ENCODE peak calls at places on chromosomes 1 and 21, in five cellular contexts. One of them, this sample, is unnamed.

GRCh38 chr1:59730302-59730701 is 84.4 kb upstream of the HOOK1 start:
- DNase-seq in K562: no peak
- DNase-seq in upper lobe of left lung: no peak
- DNase-seq in ovary: no peak
- DNase-seq in HepG2: no peak
- DNase-seq in this sample: no peak

GRCh38 chr1:59061876-59062275 is 235.0 kb upstream of the FGGY start:
- DNase-seq in K562: no peak
- DNase-seq in upper lobe of left lung: no peak
- DNase-seq in HepG2: no peak
- DNase-seq in ovary: peak; percentile 46
- DNase-seq in this sample: no peak

GRCh38 chr1:167833904-167834303 is 80.0 kb downstream of the ADCY10 start:
- DNase-seq in HepG2: no peak
- DNase-seq in K562: no peak
- DNase-seq in upper lobe of left lung: no peak
- DNase-seq in ovary: no peak
- DNase-seq in this sample: no peak

GRCh38 chr1:98232678-98233077 is 311.8 kb upstream of the DPYD start:
- DNase-seq in upper lobe of left lung: no peak
- DNase-seq in ovary: no peak
- DNase-seq in K562: no peak
- DNase-seq in HepG2: no peak
- DNase-seq in this sample: no peak

GRCh38 chr1:232012773-232013386 is 386.3 kb downstream of the DISC1 start:
- DNase-seq in ovary: peak; percentile 30
- DNase-seq in HepG2: no peak
- DNase-seq in K562: no peak
- DNase-seq in upper lobe of left lung: no peak
- DNase-seq in this sample: no peak

GRCh38 chr1:61071205-61071830 is 11.0 kb upstream of the NFIA start:
- DNase-seq in K562: no peak
- DNase-seq in ovary: no peak
- DNase-seq in upper lobe of left lung: no peak
- DNase-seq in HepG2: no peak
- DNase-seq in this sample: no peak

GRCh38 chr1:8649027-8649426 is 168.4 kb downstream of the RERE start:
- DNase-seq in HepG2: no peak
- DNase-seq in upper lobe of left lung: no peak
- DNase-seq in K562: no peak
- DNase-seq in ovary: no peak
- DNase-seq in this sample: no peak

GRCh38 chr1:119646521-119647227 is 1.4 kb downstream of the ZNF697 start:
- DNase-seq in ovary: no peak
- DNase-seq in upper lobe of left lung: no peak
- DNase-seq in HepG2: no peak
- DNase-seq in K562: peak; percentile 44
- DNase-seq in this sample: no peak

GRCh38 chr21:44253832-44254700 is 7.6 kb downstream of the DNMT3L start:
- DNase-seq in K562: peak; percentile 7
- DNase-seq in HepG2: no peak
- DNase-seq in ovary: no peak
- DNase-seq in upper lobe of left lung: peak; percentile 70
- DNase-seq in this sample: no peak

GRCh38 chr1:76040327-76040868 is 34.1 kb upstream of the ST6GALNAC3 start:
- DNase-seq in upper lobe of left lung: no peak
- DNase-seq in K562: peak; percentile 36
- DNase-seq in ovary: no peak
- DNase-seq in HepG2: peak; percentile 1
- DNase-seq in this sample: peak; percentile 30

GRCh38 chr1:203055166-203055799 is 29.0 kb downstream of the PPFIA4 start:
- DNase-seq in K562: peak; percentile 63
- DNase-seq in ovary: no peak
- DNase-seq in HepG2: no peak
- DNase-seq in upper lobe of left lung: no peak
- DNase-seq in this sample: no peak

GRCh38 chr1:107480548-107480947 is 339.7 kb downstream of the NTNG1 start:
- DNase-seq in K562: no peak
- DNase-seq in HepG2: no peak
- DNase-seq in ovary: no peak
- DNase-seq in upper lobe of left lung: peak; percentile 86
- DNase-seq in this sample: peak; percentile 25

GRCh38 chr1:1421147-1421906 is at the start of gene ANKRD65:
- DNase-seq in K562: no peak
- DNase-seq in HepG2: peak; percentile 74
- DNase-seq in ovary: no peak
- DNase-seq in upper lobe of left lung: peak; percentile 69
- DNase-seq in this sample: no peak

GRCh38 chr21:39567180-39567972 is 45.4 kb upstream of the B3GALT5 start:
- DNase-seq in HepG2: no peak
- DNase-seq in upper lobe of left lung: no peak
- DNase-seq in ovary: no peak
- DNase-seq in K562: no peak
- DNase-seq in this sample: no peak

GRCh38 chr21:26965567-26966359 is 1.1 kb downstream of the ADAMTS5 start:
- DNase-seq in upper lobe of left lung: peak; percentile 87
- DNase-seq in ovary: peak; percentile 71
- DNase-seq in K562: no peak
- DNase-seq in HepG2: no peak
- DNase-seq in this sample: peak; percentile 25

GRCh38 chr1:10401281-10401680 is 2.4 kb downstream of the PGD start:
- DNase-seq in HepG2: peak; percentile 39
- DNase-seq in K562: no peak
- DNase-seq in upper lobe of left lung: no peak
- DNase-seq in ovary: no peak
- DNase-seq in this sample: no peak

GRCh38 chr1:40185951-40186864 is 25.0 kb downstream of the RLF start:
- DNase-seq in upper lobe of left lung: no peak
- DNase-seq in K562: no peak
- DNase-seq in HepG2: no peak
- DNase-seq in ovary: no peak
- DNase-seq in this sample: no peak

GRCh38 chr1:111615874-111616715 is 3.5 kb upstream of the RAP1A start:
- DNase-seq in HepG2: no peak
- DNase-seq in upper lobe of left lung: no peak
- DNase-seq in ovary: no peak
- DNase-seq in K562: no peak
- DNase-seq in this sample: no peak

GRCh38 chr1:6503884-6504602 is 12.6 kb upstream of the PLEKHG5 start:
- DNase-seq in K562: no peak
- DNase-seq in HepG2: no peak
- DNase-seq in ovary: no peak
- DNase-seq in upper lobe of left lung: peak; percentile 75
- DNase-seq in this sample: no peak

GRCh38 chr1:23367451-23367790 is 2.2 kb downstream of the ZNF436 start:
- DNase-seq in K562: no peak
- DNase-seq in ovary: no peak
- DNase-seq in HepG2: peak; percentile 19
- DNase-seq in upper lobe of left lung: no peak
- DNase-seq in this sample: no peak

GRCh38 chr1:232911027-232911599 is 39.3 kb upstream of the NTPCR start:
- DNase-seq in ovary: no peak
- DNase-seq in K562: no peak
- DNase-seq in HepG2: no peak
- DNase-seq in upper lobe of left lung: no peak
- DNase-seq in this sample: no peak

GRCh38 chr1:220552672-220553258 is 24.8 kb downstream of the MARK1 start:
- DNase-seq in ovary: no peak
- DNase-seq in HepG2: no peak
- DNase-seq in upper lobe of left lung: no peak
- DNase-seq in K562: no peak
- DNase-seq in this sample: no peak

GRCh38 chr1:234674218-234674815 is 64.3 kb upstream of the IRF2BP2 start:
- DNase-seq in HepG2: no peak
- DNase-seq in K562: no peak
- DNase-seq in upper lobe of left lung: no peak
- DNase-seq in ovary: no peak
- DNase-seq in this sample: no peak

GRCh38 chr1:114671011-114671938 is 1.4 kb upstream of the DENND2C start:
- DNase-seq in K562: no peak
- DNase-seq in ovary: no peak
- DNase-seq in HepG2: no peak
- DNase-seq in upper lobe of left lung: no peak
- DNase-seq in this sample: no peak

GRCh38 chr21:43024737-43025136 is 50.4 kb downstream of the PKNOX1 start:
- DNase-seq in HepG2: no peak
- DNase-seq in ovary: no peak
- DNase-seq in K562: no peak
- DNase-seq in upper lobe of left lung: no peak
- DNase-seq in this sample: no peak

GRCh38 chr1:112061056-112061455 is 71.6 kb upstream of the KCND3 start:
- DNase-seq in K562: no peak
- DNase-seq in HepG2: no peak
- DNase-seq in ovary: no peak
- DNase-seq in upper lobe of left lung: no peak
- DNase-seq in this sample: no peak

GRCh38 chr1:242787968-242788367 is 263.5 kb upstream of the PLD5 start:
- DNase-seq in ovary: no peak
- DNase-seq in K562: no peak
- DNase-seq in HepG2: no peak
- DNase-seq in upper lobe of left lung: no peak
- DNase-seq in this sample: no peak

GRCh38 chr21:33101300-33102005 is 31.5 kb downstream of the OLIG1 start:
- DNase-seq in HepG2: no peak
- DNase-seq in upper lobe of left lung: peak; percentile 82
- DNase-seq in ovary: no peak
- DNase-seq in K562: no peak
- DNase-seq in this sample: no peak

GRCh38 chr1:10768552-10768951 is 27.9 kb downstream of the CASZ1 start:
- DNase-seq in ovary: no peak
- DNase-seq in K562: no peak
- DNase-seq in HepG2: no peak
- DNase-seq in upper lobe of left lung: no peak
- DNase-seq in this sample: no peak

GRCh38 chr1:65360654-65361053 is 51.3 kb downstream of the DNAJC6 start:
- DNase-seq in K562: no peak
- DNase-seq in upper lobe of left lung: no peak
- DNase-seq in HepG2: no peak
- DNase-seq in ovary: no peak
- DNase-seq in this sample: no peak

GRCh38 chr1:169610110-169610509 is 19.8 kb downstream of the SELP start:
- DNase-seq in HepG2: no peak
- DNase-seq in upper lobe of left lung: no peak
- DNase-seq in K562: no peak
- DNase-seq in ovary: no peak
- DNase-seq in this sample: no peak

GRCh38 chr1:234956821-234957329 is 171.8 kb downstream of the TOMM20 start:
- DNase-seq in HepG2: peak; percentile 80
- DNase-seq in ovary: peak; percentile 62
- DNase-seq in K562: peak; percentile 68
- DNase-seq in upper lobe of left lung: no peak
- DNase-seq in this sample: no peak

GRCh38 chr21:44579056-44579832 is 1.2 kb downstream of the KRTAP10-5 start:
- DNase-seq in K562: no peak
- DNase-seq in upper lobe of left lung: no peak
- DNase-seq in ovary: no peak
- DNase-seq in HepG2: no peak
- DNase-seq in this sample: no peak

GRCh38 chr1:87642581-87643129 is 314.0 kb downstream of the LMO4 start:
- DNase-seq in ovary: no peak
- DNase-seq in K562: peak; percentile 5
- DNase-seq in HepG2: peak; percentile 86
- DNase-seq in upper lobe of left lung: no peak
- DNase-seq in this sample: no peak
- TF ChIP-seq EP300 in ovary: no peak
- TF ChIP-seq EP300 in K562: peak; percentile 13
- TF ChIP-seq EP300 in HepG2: peak; percentile 74
- TF ChIP-seq EP300 in upper lobe of left lung: no peak
- TF ChIP-seq EP300 in this sample: no peak

GRCh38 chr1:206808615-206809014 is 36.3 kb upstream of the IL10 start:
- DNase-seq in HepG2: peak; percentile 6
- DNase-seq in K562: peak; percentile 59
- DNase-seq in upper lobe of left lung: no peak
- DNase-seq in ovary: no peak
- DNase-seq in this sample: no peak
- TF ChIP-seq POLR2A in HepG2: no peak
- TF ChIP-seq POLR2A in K562: no peak
- TF ChIP-seq POLR2A in upper lobe of left lung: no peak
- TF ChIP-seq POLR2A in ovary: no peak
- TF ChIP-seq POLR2A in this sample: no peak

GRCh38 chr1:47225430-47226100 is 6.5 kb downstream of the TAL1 start:
- DNase-seq in upper lobe of left lung: peak; percentile 89
- DNase-seq in ovary: no peak
- DNase-seq in K562: no peak
- DNase-seq in HepG2: no peak
- DNase-seq in this sample: no peak
- H3K27me3 ChIP-seq in upper lobe of left lung: peaks cover 45% of the 10 kb centered on the region
- H3K27me3 ChIP-seq in ovary: peaks cover under 1% of the 10 kb centered on the region
- H3K27me3 ChIP-seq in K562: no peaks in the 10 kb centered on the region
- H3K27me3 ChIP-seq in HepG2: peaks cover 88% of the 10 kb centered on the region
- H3K27me3 ChIP-seq in this sample: peaks cover 79% of the 10 kb centered on the region

DNA sequence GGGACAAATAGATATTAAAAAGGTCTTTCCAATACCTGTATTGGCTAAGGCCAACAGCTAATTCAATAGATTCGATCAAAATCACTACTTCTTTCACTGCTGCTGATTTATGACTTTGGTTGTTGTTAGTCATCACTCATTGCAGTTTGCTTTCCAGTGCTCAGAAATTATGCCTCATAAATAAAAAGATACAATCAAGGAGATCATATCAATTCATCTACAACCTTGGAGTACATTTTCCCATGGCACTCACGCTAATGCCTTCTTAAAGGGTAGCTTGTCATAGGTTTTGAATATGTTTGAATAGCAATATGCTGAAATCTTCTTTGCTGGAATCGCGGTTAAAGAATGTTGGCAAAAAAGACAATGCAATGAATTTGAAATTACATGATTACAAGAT is 89.9 kb downstream of the KCTD3 start:
- DNase-seq in upper lobe of left lung: no peak
- DNase-seq in HepG2: no peak
- DNase-seq in K562: no peak
- DNase-seq in ovary: no peak
- DNase-seq in this sample: no peak
- TF ChIP-seq EP300 in upper lobe of left lung: no peak
- TF ChIP-seq EP300 in HepG2: no peak
- TF ChIP-seq EP300 in K562: no peak
- TF ChIP-seq EP300 in ovary: no peak
- TF ChIP-seq EP300 in this sample: no peak

This sample was measured in stomach.